ENCODE peak calls at places on chromosome 7, in ten cellular contexts. F, K, U, Q, G, W, E, L, H and Z are unnamed samples. For H3K4me1 and H3K36me3, the result is how much of the 10 kb centered on the place peaks cover.

GRCh38 chr7:767580-767940 is 40.5 kb upstream of the PRKAR1B start:
- DNase-seq in Q (no peak), W (no peak), G (peak), U (no peak), L (no peak), E (no peak), K (no peak), H (no peak), F (no peak), Z (no peak)

GRCh38 chr7:102080371-102081243 is 206.1 kb upstream of the SH2B2 start:
- DNase-seq in E (no peak), U (no peak), L (no peak), H (no peak), W (no peak), F (no peak), Q (peak), G (no peak), K (no peak), Z (no peak)

GRCh38 chr7:27176343-27176731 is 2.2 kb upstream of the HOXA10 start:
- DNase-seq in L (no peak), K (peak), U (peak), H (no peak), G (no peak), F (peak), Q (no peak), E (no peak), W (no peak), Z (peak)

GRCh38 chr7:42128703-42129102 is 108.3 kb downstream of the GLI3 start:
- DNase-seq in Q (peak), K (no peak), G (no peak), H (no peak), W (no peak), L (peak), U (peak), E (peak), F (no peak), Z (no peak)

GRCh38 chr7:114659409-114659808 is 244.8 kb downstream of the FOXP2 start:
- DNase-seq in Q (no peak), L (no peak), K (no peak), E (peak), G (no peak), F (no peak), H (no peak), U (no peak), W (no peak), Z (no peak)

GRCh38 chr7:7799138-7799537 is 80.7 kb upstream of the RPA3 start:
- DNase-seq in E (peak), G (no peak), L (no peak), H (no peak), Q (peak), F (no peak), K (no peak), U (no peak), W (peak), Z (no peak)

GRCh38 chr7:18030758-18031157 is 3.1 kb upstream of the PRPS1L1 start:
- DNase-seq in U (no peak), Q (no peak), L (no peak), F (no peak), H (no peak), E (no peak), W (no peak), G (no peak), K (no peak), Z (no peak)

GRCh38 chr7:2980406-2981102 is 63.1 kb downstream of the CARD11 start:
- DNase-seq in K (no peak), Q (no peak), E (no peak), W (no peak), U (no peak), H (no peak), G (no peak), L (peak), F (peak), Z (no peak)

GRCh38 chr7:73717025-73717807 is 2.3 kb downstream of the STX1A start:
- DNase-seq in Q (no peak), H (no peak), G (no peak), F (no peak), L (no peak), K (no peak), E (no peak), W (peak), U (no peak), Z (no peak)

GRCh38 chr7:129569811-129570215 is 41.7 kb upstream of the NRF1 start:
- DNase-seq in U (no peak), E (peak), K (no peak), W (peak), F (no peak), H (no peak), L (no peak), Q (peak), G (no peak), Z (no peak)

GRCh38 chr7:95608344-95609173 is 12.2 kb upstream of the PDK4 start:
- DNase-seq in W (peak), F (peak), G (peak), E (peak), L (peak), K (peak), H (peak), Q (peak), U (peak), Z (peak)

GRCh38 chr7:85160223-85160622 is 26.6 kb downstream of the SEMA3D start:
- DNase-seq in F (peak), E (no peak), Q (peak), W (peak), L (no peak), H (peak), G (no peak), U (no peak), K (no peak), Z (no peak)

GRCh38 chr7:130791746-130792145 is 57.7 kb upstream of the KLF14 start:
- DNase-seq in G (no peak), K (no peak), E (no peak), Q (no peak), W (no peak), F (no peak), L (no peak), H (no peak), U (no peak), Z (no peak)

GRCh38 chr7:32516551-32517082 is 21.3 kb downstream of the AVL9 start:
- DNase-seq in G (no peak), H (no peak), Q (no peak), F (no peak), W (no peak), K (no peak), U (no peak), L (no peak), E (no peak), Z (no peak)

GRCh38 chr7:116218051-116218645 is 7.8 kb downstream of the TES start:
- DNase-seq in F (no peak), U (no peak), G (no peak), Q (peak), E (no peak), L (no peak), H (no peak), K (no peak), W (peak), Z (no peak)

GRCh38 chr7:116271980-116272886 is 61.9 kb downstream of the TES start:
- DNase-seq in G (no peak), Q (peak), E (peak), W (peak), L (no peak), F (no peak), U (no peak), K (no peak), H (no peak), Z (peak)

GRCh38 chr7:2255145-2256139 is 13.4 kb downstream of the NUDT1 start:
- DNase-seq in E (no peak), F (peak), H (no peak), L (no peak), Q (peak), G (no peak), U (no peak), K (no peak), W (no peak), Z (peak)

GRCh38 chr7:113710310-113711106 is 208.3 kb downstream of the PPP1R3A start:
- DNase-seq in Q (peak), E (peak), G (no peak), U (peak), L (peak), F (no peak), H (peak), W (peak), K (no peak), Z (no peak)

GRCh38 chr7:124088590-124088989 is 55.7 kb upstream of the TMEM229A start:
- DNase-seq in F (no peak), G (no peak), U (no peak), K (no peak), Q (peak), E (no peak), L (no peak), W (no peak), H (no peak), Z (no peak)

GRCh38 chr7:105583061-105583460 is 1.8 kb upstream of the EFCAB10 start:
- DNase-seq in G (no peak), L (no peak), K (no peak), E (no peak), F (no peak), W (no peak), U (no peak), H (no peak), Q (no peak), Z (no peak)

GRCh38 chr7:99258501-99258900 is 14.1 kb upstream of the MYH16 start:
- DNase-seq in E (no peak), L (no peak), K (no peak), F (no peak), Q (no peak), G (no peak), W (no peak), H (no peak), U (no peak), Z (no peak)

GRCh38 chr7:33054261-33054964 is 8.2 kb downstream of the NT5C3A start:
- DNase-seq in F (no peak), U (no peak), W (peak), H (no peak), E (no peak), G (no peak), Q (peak), L (no peak), K (no peak), Z (no peak)

GRCh38 chr7:92758796-92759431 is 77.5 kb downstream of the CDK6 start:
- DNase-seq in K (no peak), U (no peak), W (no peak), H (no peak), L (no peak), E (peak), G (no peak), Q (no peak), F (no peak), Z (no peak)

GRCh38 chr7:92765725-92766124 is 70.6 kb downstream of the CDK6 start:
- DNase-seq in H (no peak), W (peak), G (no peak), Q (peak), U (no peak), L (no peak), F (no peak), K (no peak), E (peak), Z (peak)

GRCh38 chr7:92763636-92764423 is 72.5 kb downstream of the CDK6 start:
- DNase-seq in K (no peak), E (peak), H (no peak), U (peak), L (no peak), W (peak), F (no peak), G (no peak), Q (peak), Z (no peak)

GRCh38 chr7:92762853-92763252 is 73.5 kb downstream of the CDK6 start:
- DNase-seq in E (no peak), W (no peak), G (no peak), Q (no peak), L (no peak), U (no peak), K (no peak), H (no peak), F (no peak), Z (no peak)

DNA sequence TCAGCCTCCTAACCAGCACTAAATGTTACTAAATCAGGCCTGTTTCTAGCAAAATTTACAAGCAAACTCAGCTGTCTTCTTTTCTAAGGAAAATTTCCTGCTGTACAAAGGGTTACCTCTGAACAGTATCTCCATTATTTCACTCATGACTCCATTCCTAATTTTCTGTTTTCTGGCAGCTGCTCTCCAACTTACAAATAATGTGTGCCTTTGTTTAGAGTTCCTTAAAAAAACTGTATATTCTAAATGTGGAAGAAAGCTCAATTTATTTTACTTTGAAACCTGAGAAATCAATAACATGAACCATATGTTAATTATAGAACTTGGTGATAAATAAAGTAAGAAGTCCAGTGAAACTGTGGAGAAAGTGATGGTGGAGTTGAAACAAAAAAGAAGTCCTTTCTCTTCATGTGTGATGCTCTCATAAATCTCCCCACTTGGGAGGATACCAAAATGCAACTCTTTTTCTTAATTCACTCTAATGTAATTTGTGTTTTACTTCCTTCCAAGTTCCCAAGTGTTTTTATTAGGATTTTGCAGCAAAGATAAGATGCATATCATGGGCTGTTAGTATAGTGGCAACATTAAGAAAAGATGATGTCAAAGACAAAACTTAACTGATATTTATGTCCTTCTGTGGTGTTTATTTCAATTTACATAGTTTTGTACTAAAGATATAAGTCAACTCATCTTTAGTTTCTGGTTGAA is 74.8 kb downstream of the CDK6 start:
- DNase-seq in Q (no peak), H (no peak), G (no peak), E (no peak), K (no peak), F (no peak), W (no peak), L (no peak), U (no peak), Z (no peak)
- H3K27ac ChIP-seq in Q (no peak), H (no peak), G (no peak), E (no peak), K (no peak), F (no peak), W (peak), L (no peak), U (peak), Z (no peak)

DNA sequence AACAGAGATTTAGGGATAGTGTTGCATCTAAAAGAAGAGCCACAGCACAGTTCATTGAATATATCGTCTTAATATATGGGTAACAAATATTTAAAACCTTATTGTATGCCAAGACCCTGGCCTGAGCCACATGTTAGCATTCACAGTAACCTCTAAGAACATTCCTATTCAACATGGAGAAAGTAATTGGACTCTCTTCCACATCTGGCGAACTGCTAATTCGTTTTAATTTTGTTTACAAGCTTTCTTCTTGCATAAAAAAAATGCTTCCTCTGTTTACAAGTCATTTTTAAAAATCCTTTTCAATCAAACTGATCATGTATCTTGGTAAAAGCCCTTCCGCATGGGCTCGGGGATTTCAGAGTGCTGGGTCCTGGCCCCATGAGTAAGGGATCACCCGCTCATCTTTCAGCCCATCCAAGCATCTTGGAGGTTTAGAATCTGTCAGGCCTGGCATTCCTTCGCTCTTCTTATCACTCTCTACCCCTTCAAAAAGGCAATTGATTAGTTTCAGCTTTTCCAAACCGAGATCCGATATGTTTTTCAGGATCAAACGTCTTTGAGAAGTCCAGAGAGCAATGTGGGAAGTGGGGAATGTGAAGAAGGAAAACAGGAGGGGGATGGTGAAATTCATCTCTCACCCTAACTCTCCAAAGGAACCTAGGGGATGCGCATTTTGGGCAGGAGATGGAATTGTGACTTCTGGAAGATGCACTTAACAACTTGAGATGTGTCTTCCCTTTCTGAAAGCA is 7.2 kb downstream of the TWIST1 start:
- DNase-seq in K (no peak), F (no peak), Q (no peak), E (peak), L (no peak), G (no peak), H (no peak), U (peak), W (no peak), Z (no peak)
- H3K4me1 ChIP-seq in K (under half), F (under half), Q (under half), E (under half), L (under half), G (under half), H (under half), U (half or more), W (under half), Z (under half)

GRCh38 chr7:138584283-138584682 is 116.9 kb downstream of the SVOPL start:
- DNase-seq in G (no peak), F (no peak), Q (no peak), W (peak), U (no peak), L (no peak), H (no peak), E (no peak), K (no peak), Z (no peak)
- H3K36me3 ChIP-seq in G (under half), F (under half), Q (under half), W (under half), U (half or more), L (half or more), H (under half), E (under half), K (half or more), Z (under half)

GRCh38 chr7:143388051-143388450 is 6.9 kb downstream of the ZYX start:
- DNase-seq in K (no peak), U (no peak), H (no peak), W (no peak), F (no peak), E (no peak), G (no peak), L (no peak), Q (no peak), Z (peak)

GRCh38 chr7:143387156-143387975 is 6.2 kb downstream of the ZYX start:
- DNase-seq in U (peak), G (no peak), K (no peak), E (no peak), F (peak), H (no peak), W (no peak), Q (no peak), L (no peak), Z (peak)

GRCh38 chr7:143384148-143384547 is 3.0 kb downstream of the ZYX start:
- DNase-seq in H (no peak), U (no peak), Q (no peak), G (no peak), K (no peak), E (no peak), F (no peak), W (peak), L (no peak), Z (peak)

GRCh38 chr7:143384741-143385631 is 3.8 kb downstream of the ZYX start:
- DNase-seq in K (no peak), U (no peak), L (no peak), Q (no peak), H (no peak), E (no peak), W (no peak), G (no peak), F (no peak), Z (peak)

GRCh38 chr7:143385891-143386781 is 5.0 kb downstream of the ZYX start:
- DNase-seq in W (no peak), L (no peak), H (no peak), E (no peak), F (peak), K (no peak), Q (no peak), G (no peak), U (no peak), Z (peak)
- H3K27ac ChIP-seq in W (no peak), L (no peak), H (peak), E (no peak), F (peak), K (peak), Q (no peak), G (peak), U (peak), Z (peak)

GRCh38 chr7:39761435-39761834 is 138.1 kb downstream of the RALA start:
- DNase-seq in Q (no peak), E (no peak), K (no peak), F (no peak), H (no peak), L (no peak), G (peak), U (no peak), W (no peak), Z (no peak)
- H3K4me1 ChIP-seq in Q (under half), E (under half), K (under half), F (under half), H (under half), L (under half), G (under half), U (under half), W (under half), Z (under half)

DNA sequence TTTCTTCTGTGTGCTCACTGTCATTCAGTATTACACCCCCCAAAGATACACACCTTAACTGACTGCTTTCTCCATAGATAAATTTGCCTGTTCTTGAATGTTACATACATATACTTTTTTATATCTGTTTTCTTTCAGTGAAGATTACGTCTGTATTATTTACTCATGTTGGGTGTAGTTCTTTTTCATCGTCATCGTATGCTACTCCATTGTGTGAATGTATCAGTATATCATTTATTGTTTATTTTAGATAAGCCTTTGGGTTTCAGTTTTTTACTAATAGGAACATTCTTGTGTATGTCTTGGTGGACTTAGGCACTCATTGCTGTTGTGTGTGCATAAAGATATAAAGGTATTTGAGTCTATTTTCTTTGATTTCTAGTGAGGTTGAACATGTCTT is 64.4 kb downstream of the SEPTIN7 start:
- DNase-seq in Q (no peak), G (no peak), F (no peak), K (no peak), W (no peak), E (no peak), L (no peak), H (no peak), U (no peak), Z (no peak)
- H3K36me3 ChIP-seq in Q (under half), G (under half), F (under half), K (under half), W (under half), E (under half), L (half or more), H (under half), U (under half), Z (under half)

GRCh38 chr7:30897770-30898169 is 13.9 kb upstream of the AQP1 start:
- DNase-seq in F (peak), K (no peak), L (no peak), G (no peak), W (no peak), U (no peak), H (no peak), Q (no peak), E (no peak), Z (no peak)

GRCh38 chr7:30894009-30894408 is 17.6 kb upstream of the AQP1 start:
- DNase-seq in U (no peak), Q (no peak), F (peak), G (no peak), H (no peak), W (no peak), E (no peak), L (no peak), K (no peak), Z (no peak)

GRCh38 chr7:30896783-30897617 is 14.7 kb upstream of the AQP1 start:
- DNase-seq in K (no peak), W (no peak), F (peak), E (peak), G (no peak), H (no peak), Q (no peak), L (no peak), U (no peak), Z (no peak)

GRCh38 chr7:30894866-30895408 is 16.7 kb upstream of the AQP1 start:
- DNase-seq in G (no peak), L (no peak), W (no peak), F (peak), H (no peak), U (peak), K (no peak), Q (peak), E (no peak), Z (no peak)

GRCh38 chr7:30896041-30896440 is 15.6 kb upstream of the AQP1 start:
- DNase-seq in K (no peak), L (no peak), Q (no peak), U (no peak), E (peak), F (peak), G (no peak), W (no peak), H (no peak), Z (no peak)
- H3K27ac ChIP-seq in K (peak), L (no peak), Q (no peak), U (no peak), E (no peak), F (peak), G (peak), W (no peak), H (no peak), Z (no peak)

GRCh38 chr7:22823142-22823497 is 471 bp upstream of the TOMM7 start:
- DNase-seq in E (no peak), W (no peak), L (peak), G (no peak), Q (no peak), U (no peak), F (no peak), K (no peak), H (no peak), Z (no peak)
- H3K4me1 ChIP-seq in E (under half), W (under half), L (under half), G (under half), Q (under half), U (under half), F (under half), K (under half), H (under half), Z (under half)